ENCODE peak calls at places on chromosomes 1 and 21, in five cellular contexts. S is prostate gland, Z is spleen, I is IMR-90, K is right lobe of liver. A is an unnamed sample.
A peak's percentile ranks its signal among the peaks of the same experiment; 100 is the strongest.

GRCh38 chr1:207691814-207692213 is 46.9 kb downstream of the CR1L start:
- DNase-seq in S (no peak), Z (no peak), I (no peak), K (no peak), A (no peak)

GRCh38 chr1:84412316-84412942 is 14.1 kb downstream of the DNASE2B start:
- DNase-seq in S (no peak), Z (no peak), I (peak; percentile 88), K (no peak), A (no peak)

GRCh38 chr1:227351443-227351842 is 33.2 kb upstream of the CDC42BPA start:
- DNase-seq in S (peak; percentile 44), Z (no peak), I (peak; percentile 40), K (no peak), A (no peak)

GRCh38 chr1:186977266-186977957 is 148.7 kb downstream of the PLA2G4A start:
- DNase-seq in S (no peak), Z (no peak), I (no peak), K (no peak), A (no peak)

GRCh38 chr1:187051618-187052232 is 223.0 kb downstream of the PLA2G4A start:
- DNase-seq in S (no peak), Z (no peak), I (peak; percentile 58), K (no peak), A (no peak)

GRCh38 chr1:165134431-165134830 is 222.1 kb downstream of the LMX1A start:
- DNase-seq in S (no peak), Z (no peak), I (no peak), K (no peak), A (no peak)

GRCh38 chr1:236845830-236846229 is 50.7 kb downstream of the MTR start:
- DNase-seq in S (no peak), Z (no peak), I (no peak), K (no peak), A (no peak)

GRCh38 chr1:117284408-117285215 is 73.9 kb upstream of the VTCN1 start:
- DNase-seq in S (peak; percentile 24), Z (no peak), I (peak; percentile 79), K (no peak), A (no peak)

GRCh38 chr1:58858344-58858673 is 74.5 kb upstream of the JUN start:
- DNase-seq in S (no peak), Z (no peak), I (peak; percentile 60), K (no peak), A (no peak)

GRCh38 chr1:227541796-227542152 is 21.6 kb upstream of the ZNF678 start:
- DNase-seq in S (no peak), Z (no peak), I (no peak), K (peak; percentile 38), A (no peak)

GRCh38 chr1:181131255-181131901 is 42.9 kb downstream of the IER5 start:
- DNase-seq in S (no peak), Z (peak; percentile 82), I (no peak), K (no peak), A (no peak)

GRCh38 chr1:52360595-52360968 is 5.4 kb downstream of the CC2D1B start:
- DNase-seq in S (no peak), Z (no peak), I (no peak), K (no peak), A (no peak)

GRCh38 chr1:17768651-17769241 is 13.6 kb downstream of the ACTL8 start:
- DNase-seq in S (no peak), Z (no peak), I (peak; percentile 92), K (no peak), A (no peak)

GRCh38 chr1:55323760-55324159 is 108.6 kb upstream of the USP24 start:
- DNase-seq in S (no peak), Z (no peak), I (no peak), K (no peak), A (no peak)

GRCh38 chr1:84433253-84434080 is 35.2 kb downstream of the DNASE2B start:
- DNase-seq in S (peak; percentile 63), Z (no peak), I (peak; percentile 78), K (peak; percentile 56), A (peak; percentile 68)

GRCh38 chr1:244273845-244274619 is 177.7 kb downstream of the ADSS2 start:
- DNase-seq in S (no peak), Z (no peak), I (peak; percentile 100), K (peak; percentile 82), A (no peak)

GRCh38 chr21:31659286-31660133 is at the start of gene SOD1:
- DNase-seq in S (peak; percentile 94), Z (peak; percentile 98), I (peak; percentile 89), K (peak; percentile 97), A (peak; percentile 99)
- TF ChIP-seq POLR2A in S (peak; percentile 84), Z (no peak), I (peak; percentile 98), K (peak; percentile 94), A (no peak)

DNA sequence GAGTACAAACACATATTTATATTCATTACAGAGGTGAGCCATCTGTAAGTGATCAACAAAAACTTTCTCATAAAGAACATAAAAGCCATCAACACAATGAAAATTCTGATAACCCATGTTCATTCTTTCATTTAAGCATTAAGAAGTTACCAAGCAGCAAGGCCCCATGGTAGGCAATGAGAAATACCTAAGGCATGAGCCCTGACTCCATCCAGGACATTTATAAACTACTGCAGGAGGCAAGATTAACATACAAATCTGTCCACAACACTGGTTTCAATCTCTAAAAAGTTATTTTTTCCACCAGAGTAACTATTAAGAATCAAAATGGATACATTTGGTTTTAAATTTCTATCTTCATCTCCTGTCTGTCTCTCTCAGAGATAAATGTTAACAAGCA is 76.1 kb downstream of the SIPA1L2 start:
- DNase-seq in S (no peak), Z (no peak), I (peak; percentile 68), K (no peak), A (no peak)
- TF ChIP-seq CTCF in S (no peak), Z (no peak), I (no peak), K (no peak), A (no peak)

DNA sequence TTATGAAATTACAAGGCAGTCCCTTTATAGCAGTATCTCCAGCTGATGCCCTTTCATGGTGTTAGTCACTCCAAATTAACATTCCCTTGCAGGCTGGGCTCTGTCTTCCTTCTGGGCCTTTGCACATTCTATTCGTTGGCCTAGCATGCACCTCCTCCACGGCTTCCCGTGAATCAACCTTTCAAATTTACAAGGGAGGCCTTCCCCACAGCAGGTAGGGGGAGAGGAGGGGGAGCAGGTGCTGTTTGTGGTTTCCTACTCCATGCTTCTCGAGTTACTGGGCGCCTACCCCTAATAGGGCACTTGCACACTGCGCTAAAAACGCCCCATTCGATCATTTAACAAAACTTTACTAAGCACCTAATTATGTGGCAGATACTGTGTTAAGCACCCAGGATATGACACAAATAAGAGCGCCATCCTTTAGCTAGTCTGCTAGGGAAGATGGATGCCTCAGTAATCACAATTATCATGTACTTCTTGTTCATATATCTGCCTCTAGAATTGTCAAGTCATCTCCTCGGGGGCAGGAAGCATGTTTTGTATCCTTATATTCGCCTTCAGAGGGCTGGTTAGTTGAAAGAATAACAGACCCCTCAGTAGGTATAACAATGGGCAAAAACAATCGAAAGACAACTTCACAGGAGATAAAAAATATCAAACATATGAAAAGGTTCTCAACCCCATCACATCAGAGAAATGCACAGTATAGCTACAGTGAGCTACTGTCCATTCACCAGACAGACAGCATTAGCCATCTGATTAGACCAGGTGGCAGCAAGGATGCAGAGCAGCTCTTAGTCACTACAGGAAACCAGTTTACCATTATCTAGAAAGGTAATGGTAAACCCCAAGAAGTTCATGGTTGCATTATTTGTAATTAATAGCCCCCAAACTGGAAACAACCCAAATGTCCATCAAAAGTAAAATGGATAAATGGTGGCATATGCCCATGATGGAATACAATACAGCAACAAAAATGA is 1.7 kb upstream of the ADAR start:
- DNase-seq in S (no peak), Z (no peak), I (peak; percentile 36), K (no peak), A (no peak)
- H3K4me3 ChIP-seq in S (no peak overlapping the region), Z (no peak overlapping the region), I (no peak overlapping the region), K (no peak overlapping the region), A (no peak overlapping the region)

GRCh38 chr1:46340404-46341221 is at the start of gene NSUN4:
- DNase-seq in S (peak; percentile 94), Z (peak; percentile 95), I (peak; percentile 98), K (peak; percentile 90), A (peak; percentile 93)
- TF ChIP-seq POLR2A in S (peak; percentile 86), Z (peak; percentile 7), I (peak; percentile 91), K (peak; percentile 84), A (peak; percentile 19)

DNA sequence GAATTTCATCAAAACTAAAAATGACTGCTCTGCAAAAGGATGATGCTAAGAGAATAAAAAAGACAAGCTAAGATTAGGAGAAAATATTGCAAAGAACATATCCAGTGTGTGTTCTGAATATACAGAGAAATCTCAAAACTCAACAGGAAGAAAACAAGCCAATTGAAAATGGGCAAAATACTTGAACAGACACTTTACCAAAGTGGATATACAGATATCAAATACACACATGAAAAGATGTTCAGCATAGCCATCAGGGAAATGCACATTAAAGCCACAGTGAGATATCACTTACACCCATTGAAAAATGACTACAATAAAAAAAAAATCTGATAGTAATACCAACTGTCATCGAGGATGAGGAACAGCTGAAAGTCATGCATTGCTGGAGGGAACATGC is 21.3 kb downstream of the PRMT2 start:
- DNase-seq in S (no peak), Z (no peak), I (no peak), K (no peak), A (no peak)
- TF ChIP-seq CTCF in S (no peak), Z (no peak), I (no peak), K (no peak), A (no peak)

DNA sequence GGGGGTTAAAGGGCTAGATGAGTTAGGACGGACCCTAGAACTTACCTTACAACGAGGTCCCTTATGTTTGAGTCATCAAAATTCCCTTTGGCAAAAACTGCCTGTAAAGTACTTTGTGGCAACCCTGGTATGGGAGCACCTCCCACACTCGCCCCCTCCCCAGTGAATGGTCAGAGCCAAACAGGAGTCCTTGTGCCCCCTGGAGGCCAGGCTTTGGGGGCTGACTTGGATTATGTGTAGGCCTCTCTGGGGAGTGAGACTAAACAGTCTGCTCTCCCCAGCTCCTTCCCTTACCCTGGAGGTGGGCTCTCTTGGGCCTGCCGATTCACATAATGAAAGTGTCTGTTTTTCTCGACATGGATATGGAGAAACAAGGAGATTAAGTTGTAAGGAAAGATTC is 81.2 kb downstream of the ADCY10 start:
- DNase-seq in S (no peak), Z (no peak), I (no peak), K (no peak), A (no peak)
- H3K4me3 ChIP-seq in S (no peak overlapping the region), Z (no peak overlapping the region), I (no peak overlapping the region), K (no peak overlapping the region), A (no peak overlapping the region)

DNA sequence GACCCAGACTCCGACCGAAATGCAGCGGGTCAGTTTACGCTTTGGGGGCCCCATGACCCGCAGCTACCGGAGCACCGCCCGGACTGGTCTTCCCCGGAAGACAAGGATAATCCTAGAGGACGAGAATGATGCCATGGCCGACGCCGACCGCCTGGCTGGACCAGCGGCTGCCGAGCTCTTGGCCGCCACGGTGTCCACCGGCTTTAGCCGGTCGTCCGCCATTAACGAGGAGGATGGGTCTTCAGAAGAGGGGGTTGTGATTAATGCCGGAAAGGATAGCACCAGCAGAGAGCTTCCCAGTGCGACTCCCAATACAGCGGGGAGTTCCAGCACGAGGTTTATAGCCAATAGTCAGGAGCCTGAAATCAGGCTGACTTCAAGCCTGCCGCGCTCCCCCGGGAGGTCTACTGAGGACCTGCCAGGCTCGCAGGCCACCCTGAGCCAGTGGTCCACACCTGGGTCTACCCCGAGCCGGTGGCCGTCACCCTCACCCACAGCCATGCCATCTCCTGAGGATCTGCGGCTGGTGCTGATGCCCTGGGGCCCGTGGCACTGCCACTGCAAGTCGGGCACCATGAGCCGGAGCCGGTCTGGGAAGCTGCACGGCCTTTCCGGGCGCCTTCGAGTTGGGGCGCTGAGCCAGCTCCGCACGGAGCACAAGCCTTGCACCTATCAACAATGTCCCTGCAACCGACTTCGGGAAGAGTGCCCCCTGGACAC is 534 bp downstream of the C1orf56 start:
- DNase-seq in S (peak; percentile 70), Z (peak; percentile 93), I (peak; percentile 57), K (peak; percentile 75), A (peak; percentile 57)
- TF ChIP-seq POLR2A in S (peak; percentile 39), Z (no peak), I (peak; percentile 15), K (peak; percentile 32), A (no peak)

A was measured in lower leg skin.